ENCODE peak calls at places on chromosomes 13 and 19, in ten cellular contexts. B is CD4-positive, alpha-beta T cell; U is small intestine; N is A549; Q is gastrocnemius medialis; Y is OCI-LY7; J is lung; Z is thoracic aorta; V is fibroblast of lung; C is cardiac muscle cell. F is an unnamed sample.

GRCh38 chr19:47406711-47407416 is 12.5 kb downstream of the MEIS3 start:
- DNase-seq in Q (no peak), B (no peak), Y (no peak), J (no peak), Z (no peak), N (no peak), U (no peak), V (no peak), C (peak), F (no peak)

GRCh38 chr19:11551603-11552235 is 7.3 kb downstream of the ELOF1 start:
- DNase-seq in B (no peak), N (no peak), Y (peak), V (no peak), C (peak), Q (peak), U (no peak), Z (no peak), J (no peak), F (no peak)

GRCh38 chr19:2199215-2199614 is 35.5 kb downstream of the DOT1L start:
- DNase-seq in C (no peak), Q (no peak), U (no peak), V (no peak), N (peak), J (no peak), Z (no peak), Y (no peak), B (no peak), F (no peak)

GRCh38 chr13:31409678-31410356 is 210.0 kb downstream of the B3GLCT start:
- DNase-seq in U (peak), B (no peak), N (no peak), Z (no peak), V (no peak), Y (peak), Q (no peak), J (no peak), C (no peak), F (no peak)

GRCh38 chr19:36849701-36850645 is 703 bp upstream of the ZNF345 start:
- DNase-seq in Q (peak), U (peak), V (peak), J (peak), N (no peak), C (peak), B (peak), Y (peak), Z (peak), F (peak)

GRCh38 chr13:33547035-33547434 is 261.5 kb upstream of the STARD13 start:
- DNase-seq in Y (no peak), Q (no peak), C (no peak), Z (no peak), V (peak), N (no peak), J (no peak), U (no peak), B (no peak), F (no peak)

GRCh38 chr19:39936020-39936419 is 1.6 kb upstream of the FCGBP start:
- DNase-seq in J (no peak), B (no peak), Q (no peak), C (no peak), U (peak), N (no peak), Y (no peak), Z (no peak), V (no peak), F (no peak)

GRCh38 chr13:43269037-43269476 is 245.7 kb downstream of the DNAJC15 start:
- DNase-seq in B (no peak), V (peak), U (peak), N (peak), Q (no peak), Z (no peak), C (peak), Y (no peak), J (peak), F (peak)

GRCh38 chr19:14318873-14319272 is 62.4 kb upstream of the ADGRE5 start:
- DNase-seq in V (no peak), Y (no peak), C (no peak), Q (no peak), B (no peak), J (no peak), Z (no peak), U (no peak), N (no peak), F (no peak)

GRCh38 chr19:1864480-1865171 is 1.2 kb upstream of the KLF16 start:
- DNase-seq in Y (peak), Q (peak), B (peak), J (peak), C (peak), Z (no peak), U (peak), N (no peak), V (peak), F (peak)

GRCh38 chr13:110018009-110018408 is 231.6 kb upstream of the IRS2 start:
- DNase-seq in V (no peak), Q (no peak), Z (no peak), N (no peak), C (no peak), J (no peak), U (no peak), B (no peak), Y (no peak), F (no peak)

GRCh38 chr13:25662516-25662915 is 290.7 kb downstream of the ATP8A2 start:
- DNase-seq in B (no peak), N (no peak), V (no peak), Y (no peak), Q (no peak), Z (no peak), U (no peak), J (no peak), C (no peak), F (no peak)

GRCh38 chr13:23470706-23471610 is 37.5 kb upstream of the SACS start:
- DNase-seq in B (no peak), Z (no peak), J (no peak), U (no peak), Q (no peak), V (no peak), N (no peak), C (no peak), Y (no peak), F (no peak)

GRCh38 chr13:23598371-23598770 is 28.2 kb downstream of the TNFRSF19 start:
- DNase-seq in Q (no peak), U (no peak), N (no peak), C (no peak), J (no peak), Y (no peak), V (no peak), Z (no peak), B (no peak), F (no peak)

GRCh38 chr19:13506550-13506878 is 235 bp upstream of the CACNA1A start:
- DNase-seq in N (no peak), J (no peak), Y (no peak), V (no peak), B (no peak), Z (no peak), Q (no peak), U (no peak), C (peak), F (no peak)

GRCh38 chr13:39561971-39562370 is 41.0 kb downstream of the LHFPL6 start:
- DNase-seq in N (no peak), Q (no peak), Y (no peak), V (no peak), Z (no peak), J (no peak), C (no peak), B (no peak), U (no peak), F (no peak)

GRCh38 chr19:18913466-18913865 is 5.7 kb downstream of the COPE start:
- DNase-seq in Z (no peak), J (no peak), V (no peak), Q (no peak), N (no peak), B (no peak), C (no peak), U (no peak), Y (no peak), F (no peak)

GRCh38 chr19:52662631-52663030 is 24.5 kb upstream of the ZNF83 start:
- DNase-seq in J (no peak), Z (no peak), N (no peak), C (no peak), Y (no peak), Q (no peak), V (no peak), B (no peak), U (no peak), F (no peak)

GRCh38 chr19:33159893-33160292 is 28.0 kb downstream of the WDR88 start:
- DNase-seq in V (no peak), N (no peak), C (no peak), Z (no peak), Y (no peak), Q (no peak), B (no peak), U (no peak), J (no peak), F (no peak)

GRCh38 chr19:778910-779653 is 18.2 kb upstream of the PTBP1 start:
- DNase-seq in N (peak), Z (no peak), J (peak), Y (no peak), U (no peak), Q (peak), C (peak), B (no peak), V (peak), F (peak)

GRCh38 chr19:46407891-46408426 is 5.4 kb downstream of the CCDC8 start:
- DNase-seq in V (no peak), J (no peak), Y (no peak), U (no peak), B (no peak), N (no peak), Q (no peak), C (peak), Z (no peak), F (no peak)

GRCh38 chr13:79937311-79938243 is 403.3 kb downstream of the SPRY2 start:
- DNase-seq in J (no peak), Y (no peak), C (no peak), B (no peak), N (no peak), V (no peak), Z (no peak), U (no peak), Q (no peak), F (no peak)

GRCh38 chr19:50315773-50316448 is 13.3 kb downstream of the KCNC3 start:
- DNase-seq in J (no peak), Q (no peak), N (peak), Z (no peak), Y (no peak), V (no peak), B (no peak), U (no peak), C (no peak), F (no peak)

GRCh38 chr13:45696610-45697226 is 5.4 kb upstream of the CBY2 start:
- DNase-seq in N (no peak), B (no peak), J (no peak), Y (no peak), U (no peak), Z (no peak), Q (no peak), V (no peak), C (no peak), F (no peak)

GRCh38 chr13:74444877-74445479 is 310.8 kb upstream of the KLF12 start:
- DNase-seq in Y (no peak), V (peak), J (no peak), Z (no peak), U (no peak), Q (no peak), B (no peak), C (no peak), N (no peak), F (no peak)

GRCh38 chr19:19354007-19354406 is 33.4 kb downstream of the MAU2 start:
- DNase-seq in J (no peak), Z (no peak), Q (no peak), Y (no peak), U (no peak), B (no peak), C (no peak), N (no peak), V (no peak), F (no peak)

GRCh38 chr19:28294395-28294794 is 918.6 kb downstream of the UQCRFS1 start:
- DNase-seq in Z (no peak), Q (no peak), B (no peak), U (no peak), Y (no peak), J (no peak), N (no peak), C (peak), V (no peak), F (no peak)

GRCh38 chr19:49949735-49950589 is 11.0 kb downstream of the SIGLEC11 start:
- DNase-seq in U (no peak), C (no peak), V (no peak), J (no peak), Z (no peak), Q (no peak), N (no peak), B (no peak), Y (no peak), F (no peak)

GRCh38 chr13:112102243-112102642 is 35.3 kb downstream of the SOX1 start:
- DNase-seq in Y (no peak), C (no peak), N (no peak), V (no peak), J (no peak), B (no peak), Q (no peak), Z (no peak), U (peak), F (no peak)

GRCh38 chr19:48466571-48467325 is 2.4 kb upstream of the CYTH2 start:
- DNase-seq in U (no peak), B (no peak), C (peak), Q (no peak), Y (no peak), Z (no peak), V (no peak), J (no peak), N (no peak), F (no peak)

GRCh38 chr19:7088999-7089398 is 19.5 kb downstream of the ZNF557 start:
- DNase-seq in V (no peak), C (no peak), J (no peak), B (no peak), Q (no peak), Z (no peak), N (no peak), Y (no peak), U (no peak), F (no peak)

GRCh38 chr19:18484992-18485391 is 36.9 kb downstream of the ELL start:
- DNase-seq in Q (no peak), U (no peak), N (no peak), Y (no peak), V (no peak), J (no peak), Z (no peak), C (no peak), B (no peak), F (no peak)

GRCh38 chr19:46753420-46754155 is 7.3 kb upstream of the STRN4 start:
- DNase-seq in Q (no peak), C (peak), V (no peak), U (peak), B (peak), Z (no peak), Y (peak), J (peak), N (peak), F (no peak)

GRCh38 chr19:35154535-35155406 is at the start of gene FXYD5:
- DNase-seq in J (peak), Q (peak), Y (peak), N (peak), Z (peak), U (peak), B (peak), V (peak), C (peak), F (peak)

GRCh38 chr19:49150106-49150943 is 4.9 kb downstream of the HRC start:
- DNase-seq in N (peak), Z (no peak), U (peak), C (peak), V (peak), Q (peak), J (peak), Y (peak), B (peak), F (peak)

GRCh38 chr13:36067619-36068456 is 63.3 kb downstream of the DCLK1 start:
- DNase-seq in Y (no peak), Z (no peak), U (no peak), N (no peak), Q (no peak), C (no peak), V (no peak), J (no peak), B (no peak), F (no peak)

GRCh38 chr19:17020823-17021222 is 5.8 kb downstream of the CPAMD8 start:
- DNase-seq in Y (peak), U (no peak), N (no peak), Z (no peak), V (no peak), J (no peak), B (no peak), C (peak), Q (no peak), F (no peak)

GRCh38 chr19:17020380-17020779 is 6.2 kb downstream of the CPAMD8 start:
- DNase-seq in N (no peak), Z (no peak), C (peak), J (no peak), V (no peak), B (no peak), Y (no peak), Q (no peak), U (no peak), F (no peak)

GRCh38 chr19:17023805-17024204 is 2.8 kb downstream of the CPAMD8 start:
- DNase-seq in J (no peak), Y (no peak), C (no peak), Q (no peak), U (no peak), Z (no peak), V (no peak), B (no peak), N (no peak), F (no peak)

GRCh38 chr19:17021328-17021727 is 5.3 kb downstream of the CPAMD8 start:
- DNase-seq in N (no peak), Y (no peak), C (peak), J (no peak), V (no peak), Z (no peak), Q (no peak), B (no peak), U (no peak), F (no peak)

GRCh38 chr19:17021793-17022590 is 4.6 kb downstream of the CPAMD8 start:
- DNase-seq in N (no peak), V (no peak), Y (no peak), U (no peak), Z (no peak), Q (no peak), J (peak), B (no peak), C (peak), F (no peak)
- H3K27ac ChIP-seq in N (no peak), V (no peak), Y (no peak), U (no peak), Z (no peak), Q (no peak), J (peak), B (no peak), C (no peak), F (no peak)

GRCh38 chr19:41500443-41500842 is 57.5 kb downstream of the ERICH4 start:
- DNase-seq in Y (no peak), Q (no peak), U (no peak), N (no peak), V (no peak), B (no peak), C (no peak), J (no peak), Z (no peak), F (no peak)
- H3K27ac ChIP-seq in Y (no peak), Q (peak), U (no peak), N (peak), V (no peak), B (no peak), C (no peak), J (peak), Z (no peak), F (peak)

DNA sequence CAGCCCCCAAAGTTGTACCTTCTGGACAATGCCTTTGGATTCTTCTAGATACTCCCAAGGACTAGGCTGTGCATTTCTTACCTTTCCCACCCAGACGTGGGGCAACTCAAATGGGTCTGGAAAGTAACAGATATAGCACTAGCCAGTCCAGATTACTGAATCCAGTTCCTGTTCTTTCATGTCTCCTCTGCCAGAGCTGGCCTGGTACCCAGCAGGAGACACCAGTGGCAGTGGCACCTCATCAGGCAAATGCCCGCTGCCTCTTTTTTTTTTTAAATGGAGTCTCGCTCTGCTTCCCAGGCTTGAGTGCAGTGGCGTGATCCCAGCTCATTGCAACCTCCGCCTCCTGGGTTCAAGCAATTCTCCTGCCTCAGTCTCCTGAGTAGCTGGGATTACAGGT is 43.2 kb downstream of the N4BP2L2 start:
- DNase-seq in V (no peak), B (no peak), J (no peak), N (no peak), C (no peak), Q (no peak), Z (no peak), U (no peak), Y (no peak), F (no peak)
- H3K27ac ChIP-seq in V (no peak), B (no peak), J (no peak), N (no peak), C (no peak), Q (no peak), Z (no peak), U (no peak), Y (no peak), F (no peak)

DNA sequence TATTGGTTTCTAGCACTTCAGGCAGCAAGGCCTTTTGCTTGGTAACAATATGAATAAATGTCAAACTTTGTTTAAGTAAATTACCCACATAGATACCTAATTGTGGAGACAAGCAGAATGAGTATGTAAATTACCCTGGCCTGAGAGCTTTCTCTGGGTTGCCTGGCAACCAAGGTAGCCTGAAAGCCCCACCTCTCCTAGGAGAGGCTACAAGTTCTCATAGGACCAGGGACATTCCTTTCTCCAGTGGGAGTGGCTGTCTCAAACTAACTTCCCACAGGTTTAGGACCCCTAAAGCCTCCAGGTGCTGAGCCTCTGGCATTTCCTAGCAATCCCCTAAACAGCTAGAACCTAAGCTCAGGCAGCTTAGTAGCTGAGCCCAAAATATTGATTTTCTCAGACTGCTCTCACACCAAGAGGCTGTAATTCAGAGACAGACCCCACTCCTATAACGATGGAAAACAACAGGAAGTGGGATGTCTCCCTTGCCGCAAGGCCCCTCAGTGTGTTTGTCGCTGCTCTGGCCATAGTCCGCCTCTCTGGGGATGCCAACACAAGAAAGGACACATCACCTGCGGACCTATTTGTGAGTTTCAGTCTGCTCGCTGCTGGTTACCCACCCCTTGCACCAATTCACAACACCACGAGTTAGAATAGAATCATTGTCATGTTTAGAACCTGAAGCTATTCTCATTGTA is 207.3 kb downstream of the DLEU7 start:
- DNase-seq in C (peak), U (peak), Y (peak), V (no peak), B (no peak), J (no peak), Q (no peak), Z (no peak), N (no peak), F (no peak)
- H3K27ac ChIP-seq in C (no peak), U (no peak), Y (no peak), V (no peak), B (no peak), J (peak), Q (no peak), Z (peak), N (no peak), F (peak)

DNA sequence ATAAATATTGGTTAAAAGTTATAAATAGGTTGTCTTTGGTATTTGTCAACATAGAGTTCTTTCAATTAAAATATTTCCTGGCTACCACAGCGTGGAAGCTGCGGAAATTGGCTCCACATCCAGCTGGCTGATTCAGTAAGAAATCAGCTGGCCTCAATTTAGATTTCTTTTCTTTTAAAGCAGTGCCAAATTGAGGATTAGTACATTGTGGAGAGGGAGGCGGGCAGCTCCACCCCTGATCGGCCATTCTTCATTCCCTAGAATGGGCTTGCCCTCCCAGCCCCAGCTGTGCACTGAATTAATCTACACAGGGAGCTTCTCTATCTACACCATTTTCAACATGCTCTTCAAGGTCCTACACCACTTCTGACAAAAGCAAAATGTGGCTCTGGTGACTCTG is 624.8 kb downstream of the DACH1 start:
- DNase-seq in Y (no peak), B (no peak), U (no peak), J (no peak), C (peak), Z (no peak), N (no peak), Q (no peak), V (peak), F (no peak)
- H3K27ac ChIP-seq in Y (no peak), B (no peak), U (no peak), J (no peak), C (no peak), Z (no peak), N (no peak), Q (no peak), V (no peak), F (no peak)